ENCODE peak calls at places on chromosomes 12 and 14, in seven cellular contexts. H is transverse colon, Q is neural progenitor cell, C is aorta, S is GM23248, U is adrenal gland, F is IMR-90. M is an unnamed sample.

GRCh38 chr12:27595231-27595642 is 71.2 kb downstream of the PPFIBP1 start:
- DNase-seq in H (peak), Q (peak), C (no peak), S (peak), U (peak), F (peak), M (peak)

GRCh38 chr12:79685068-79685467 is 5.7 kb downstream of the PAWR start:
- DNase-seq in H (no peak), Q (no peak), C (no peak), S (peak), U (no peak), F (peak), M (no peak)

GRCh38 chr14:63046339-63047268 is 1.3 kb upstream of the KCNH5 start:
- DNase-seq in H (no peak), Q (peak), C (peak), S (no peak), U (no peak), F (no peak), M (no peak)

GRCh38 chr12:89947437-89948265 is 239.0 kb upstream of the ATP2B1 start:
- DNase-seq in H (no peak), Q (no peak), C (no peak), S (peak), U (peak), F (peak), M (no peak)

GRCh38 chr14:104130974-104131651 is 7.3 kb upstream of the KIF26A start:
- DNase-seq in H (peak), Q (peak), C (peak), S (peak), U (peak), F (peak), M (peak)

GRCh38 chr12:6899837-6900519 is 4.6 kb upstream of the LRRC23 start:
- DNase-seq in H (peak), Q (no peak), C (no peak), S (peak), U (peak), F (peak), M (peak)

GRCh38 chr12:27940245-27940644 is 32.3 kb downstream of the PTHLH start:
- DNase-seq in H (no peak), Q (no peak), C (no peak), S (no peak), U (no peak), F (no peak), M (no peak)

GRCh38 chr14:77882098-77882497 is 82.2 kb downstream of the ADCK1 start:
- DNase-seq in H (peak), Q (no peak), C (no peak), S (peak), U (no peak), F (no peak), M (peak)

GRCh38 chr12:100797246-100797645 is 2.7 kb downstream of the ANO4 start:
- DNase-seq in H (no peak), Q (peak), C (no peak), S (no peak), U (no peak), F (no peak), M (no peak)

GRCh38 chr12:111393700-111394275 is 11.9 kb upstream of the SH2B3 start:
- DNase-seq in H (peak), Q (no peak), C (no peak), S (no peak), U (peak), F (peak), M (no peak)

GRCh38 chr12:22333751-22334695 is 484 bp downstream of the ST8SIA1 start:
- DNase-seq in H (peak), Q (peak), C (peak), S (no peak), U (peak), F (no peak), M (peak)

GRCh38 chr12:25327321-25327720 is 76.6 kb upstream of the KRAS start:
- DNase-seq in H (no peak), Q (no peak), C (no peak), S (peak), U (no peak), F (no peak), M (no peak)

GRCh38 chr12:110725267-110725666 is 17.4 kb downstream of the PPP1CC start:
- DNase-seq in H (no peak), Q (no peak), C (no peak), S (no peak), U (no peak), F (no peak), M (no peak)

GRCh38 chr12:52873832-52874572 is 25.2 kb upstream of the KRT78 start:
- DNase-seq in H (peak), Q (peak), C (peak), S (peak), U (peak), F (peak), M (peak)

GRCh38 chr12:5123921-5124320 is 80.2 kb downstream of the KCNA5 start:
- DNase-seq in H (no peak), Q (no peak), C (no peak), S (peak), U (no peak), F (peak), M (no peak)

DNA sequence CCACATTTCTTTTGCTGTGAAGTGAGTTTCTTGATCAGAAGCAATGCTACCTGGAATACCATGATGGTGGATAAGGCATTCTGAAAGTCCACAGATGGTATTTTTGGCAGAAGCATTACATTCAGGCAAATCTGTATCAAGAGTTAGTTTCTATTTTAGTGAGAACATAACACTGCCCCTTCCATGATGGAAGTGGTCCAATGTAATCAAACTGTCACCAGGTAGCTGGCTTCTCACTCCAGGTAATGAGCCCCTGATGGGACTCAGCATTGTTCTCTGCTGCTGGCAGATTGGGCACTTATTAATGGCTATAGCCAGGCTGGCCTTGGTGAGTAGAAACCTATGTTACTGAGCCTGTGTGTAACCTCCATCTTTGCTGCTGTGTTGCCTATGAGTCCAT is 80.7 kb downstream of the KCNA5 start:
- DNase-seq in H (no peak), Q (no peak), C (no peak), S (no peak), U (no peak), F (no peak), M (no peak)
- H3K27ac ChIP-seq in H (no peak), Q (no peak), C (no peak), S (no peak), U (no peak), F (no peak), M (no peak)

DNA sequence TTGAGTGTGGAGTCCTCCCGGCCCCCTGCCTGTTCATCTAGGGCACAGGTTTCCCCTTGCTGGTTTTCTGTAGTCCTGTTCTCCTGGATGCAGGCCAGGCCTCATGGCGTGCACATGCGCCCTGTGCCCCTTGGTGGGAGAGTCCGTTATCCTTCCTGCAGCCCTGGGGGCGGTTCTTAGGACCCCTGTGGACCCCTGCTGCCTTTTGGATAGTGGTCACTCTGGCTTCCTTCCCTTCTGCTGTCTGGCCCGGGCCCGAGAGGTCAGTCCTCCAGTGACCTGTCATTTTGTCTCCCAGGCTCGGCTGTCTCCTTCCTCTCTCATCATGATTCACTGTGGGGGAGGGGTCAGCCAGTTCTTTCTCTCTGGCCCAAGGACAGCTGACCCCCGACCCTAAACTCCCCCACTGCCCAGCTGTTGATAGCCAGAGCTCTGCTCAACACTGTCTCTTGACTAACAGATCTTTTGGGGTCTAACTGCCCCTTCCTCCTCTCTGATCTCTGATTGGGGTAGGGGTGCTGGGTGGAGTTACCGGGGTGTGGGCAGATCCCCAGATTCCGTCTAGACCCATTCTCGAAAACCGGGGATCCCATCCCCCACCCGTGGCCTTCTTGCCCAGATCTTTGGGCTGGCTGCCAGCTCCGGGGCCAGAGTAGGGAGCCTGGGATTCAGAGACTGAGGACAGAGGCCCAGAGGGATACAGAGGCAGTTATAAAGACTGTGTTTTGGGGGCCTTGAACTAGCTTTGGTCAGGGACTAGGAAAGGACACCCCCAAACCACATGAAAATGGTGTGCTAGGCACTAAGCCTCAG is 7.0 kb downstream of the CCND2 start:
- DNase-seq in H (peak), Q (peak), C (peak), S (no peak), U (peak), F (no peak), M (peak)
- H3K27ac ChIP-seq in H (peak), Q (no peak), C (no peak), S (no peak), U (peak), F (no peak), M (no peak)

GRCh38 chr12:130981947-130982346 is 28.2 kb downstream of the ADGRD1 start:
- DNase-seq in H (no peak), Q (no peak), C (no peak), S (no peak), U (no peak), F (no peak), M (no peak)
- H3K27ac ChIP-seq in H (no peak), Q (no peak), C (no peak), S (no peak), U (no peak), F (no peak), M (no peak)

GRCh38 chr12:122123761-122124145 is 45.2 kb downstream of the MLXIP start:
- DNase-seq in H (no peak), Q (peak), C (peak), S (no peak), U (no peak), F (no peak), M (no peak)
- H3K27ac ChIP-seq in H (peak), Q (no peak), C (no peak), S (no peak), U (no peak), F (no peak), M (no peak)

GRCh38 chr12:32211769-32212156 is 105.1 kb downstream of the BICD1 start:
- DNase-seq in H (no peak), Q (no peak), C (no peak), S (no peak), U (no peak), F (no peak), M (no peak)

GRCh38 chr12:32208355-32208754 is 101.7 kb downstream of the BICD1 start:
- DNase-seq in H (no peak), Q (no peak), C (no peak), S (no peak), U (no peak), F (no peak), M (no peak)

GRCh38 chr12:32214723-32215122 is 108.1 kb downstream of the BICD1 start:
- DNase-seq in H (no peak), Q (no peak), C (no peak), S (no peak), U (no peak), F (no peak), M (no peak)

GRCh38 chr12:32211066-32211768 is 104.6 kb downstream of the BICD1 start:
- DNase-seq in H (no peak), Q (no peak), C (no peak), S (no peak), U (no peak), F (no peak), M (no peak)
- H3K27ac ChIP-seq in H (no peak), Q (no peak), C (no peak), S (no peak), U (no peak), F (no peak), M (no peak)

DNA sequence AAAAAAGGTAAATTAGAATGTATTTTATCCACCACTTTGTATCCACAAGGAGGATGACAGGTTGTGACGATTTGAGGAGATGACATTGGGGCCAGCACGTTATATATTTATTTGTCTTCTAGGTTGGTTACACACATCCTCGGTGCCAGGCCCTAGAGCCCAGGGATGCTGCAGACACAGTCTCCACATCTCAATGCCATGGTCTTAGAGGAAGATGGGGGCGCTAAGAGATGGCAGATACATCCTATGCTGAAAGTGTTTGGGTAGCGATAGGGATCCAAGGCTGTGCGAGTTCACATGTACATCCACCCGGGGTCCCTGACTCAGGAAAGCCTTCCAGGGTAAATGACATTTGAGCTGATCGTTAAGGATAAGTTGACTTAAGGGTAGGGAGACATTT is 193.1 kb upstream of the GSC start:
- DNase-seq in H (no peak), Q (no peak), C (no peak), S (no peak), U (no peak), F (no peak), M (no peak)
- H3K27ac ChIP-seq in H (no peak), Q (no peak), C (no peak), S (no peak), U (no peak), F (no peak), M (no peak)

GRCh38 chr14:92449404-92449975 is 64.1 kb upstream of the RIN3 start:
- DNase-seq in H (no peak), Q (peak), C (no peak), S (no peak), U (no peak), F (no peak), M (no peak)
- H3K27ac ChIP-seq in H (no peak), Q (no peak), C (no peak), S (no peak), U (no peak), F (no peak), M (no peak)

GRCh38 chr14:68401855-68402254 is 391.0 kb downstream of the ZFP36L1 start:
- DNase-seq in H (no peak), Q (no peak), C (no peak), S (no peak), U (no peak), F (no peak), M (no peak)

GRCh38 chr14:68404652-68405183 is 388.1 kb downstream of the ZFP36L1 start:
- DNase-seq in H (no peak), Q (no peak), C (no peak), S (no peak), U (no peak), F (peak), M (peak)

GRCh38 chr14:68403794-68404522 is 388.9 kb downstream of the ZFP36L1 start:
- DNase-seq in H (no peak), Q (no peak), C (no peak), S (peak), U (no peak), F (no peak), M (no peak)

GRCh38 chr14:68402525-68403101 is 390.3 kb downstream of the ZFP36L1 start:
- DNase-seq in H (no peak), Q (no peak), C (no peak), S (no peak), U (no peak), F (no peak), M (no peak)

GRCh38 chr14:68403191-68403781 is 389.6 kb downstream of the ZFP36L1 start:
- DNase-seq in H (no peak), Q (no peak), C (no peak), S (peak), U (no peak), F (no peak), M (no peak)
- H3K27ac ChIP-seq in H (no peak), Q (no peak), C (no peak), S (peak), U (peak), F (no peak), M (peak)